ENCODE peak calls at places on chromosomes 3 and 15, in ten cellular contexts. One of them, this sample, is unnamed.
A peak's percentile ranks its signal among the peaks of the same experiment; 100 is the strongest.

GRCh38 chr3:25033407-25034029 is 394.5 kb upstream of the RARB start:
- DNase-seq in ovary: no peak
- DNase-seq in CD8-positive, alpha-beta memory T cell: no peak
- DNase-seq in transverse colon: peak; percentile 11
- DNase-seq in hepatocyte: peak; percentile 67
- DNase-seq in IMR-90: peak; percentile 6
- DNase-seq in left ventricle myocardium inferior: peak; percentile 36
- DNase-seq in GM23338: peak; percentile 93
- DNase-seq in A549: peak; percentile 74
- DNase-seq in CD8-positive, alpha-beta T cell: no peak
- DNase-seq in this sample: no peak

GRCh38 chr3:9888540-9888939 is 1.9 kb upstream of the JAGN1 start:
- DNase-seq in A549: no peak
- DNase-seq in GM23338: no peak
- DNase-seq in ovary: no peak
- DNase-seq in left ventricle myocardium inferior: no peak
- DNase-seq in CD8-positive, alpha-beta T cell: no peak
- DNase-seq in transverse colon: no peak
- DNase-seq in CD8-positive, alpha-beta memory T cell: no peak
- DNase-seq in IMR-90: no peak
- DNase-seq in hepatocyte: no peak
- DNase-seq in this sample: no peak

GRCh38 chr15:40554164-40554530 is 10.7 kb downstream of the CCDC32 start:
- DNase-seq in A549: no peak
- DNase-seq in GM23338: peak; percentile 77
- DNase-seq in transverse colon: no peak
- DNase-seq in CD8-positive, alpha-beta memory T cell: no peak
- DNase-seq in IMR-90: no peak
- DNase-seq in ovary: no peak
- DNase-seq in CD8-positive, alpha-beta T cell: no peak
- DNase-seq in hepatocyte: no peak
- DNase-seq in left ventricle myocardium inferior: no peak
- DNase-seq in this sample: no peak

GRCh38 chr3:194137314-194138097 is 1.6 kb downstream of the HES1 start:
- DNase-seq in IMR-90: peak; percentile 68
- DNase-seq in CD8-positive, alpha-beta T cell: peak; percentile 36
- DNase-seq in CD8-positive, alpha-beta memory T cell: peak; percentile 41
- DNase-seq in GM23338: peak; percentile 66
- DNase-seq in ovary: peak; percentile 67
- DNase-seq in A549: peak; percentile 65
- DNase-seq in transverse colon: peak; percentile 74
- DNase-seq in hepatocyte: peak; percentile 71
- DNase-seq in left ventricle myocardium inferior: peak; percentile 63
- DNase-seq in this sample: no peak

GRCh38 chr3:354433-354832 is 157.9 kb downstream of the CHL1 start:
- DNase-seq in ovary: peak; percentile 16
- DNase-seq in CD8-positive, alpha-beta memory T cell: no peak
- DNase-seq in left ventricle myocardium inferior: no peak
- DNase-seq in CD8-positive, alpha-beta T cell: no peak
- DNase-seq in transverse colon: peak; percentile 14
- DNase-seq in GM23338: peak; percentile 73
- DNase-seq in A549: peak; percentile 51
- DNase-seq in IMR-90: peak; percentile 64
- DNase-seq in hepatocyte: peak; percentile 63
- DNase-seq in this sample: peak; percentile 57

GRCh38 chr15:56931674-56932507 is 13.4 kb downstream of the TCF12 start:
- DNase-seq in CD8-positive, alpha-beta T cell: no peak
- DNase-seq in A549: no peak
- DNase-seq in ovary: no peak
- DNase-seq in GM23338: no peak
- DNase-seq in left ventricle myocardium inferior: no peak
- DNase-seq in CD8-positive, alpha-beta memory T cell: no peak
- DNase-seq in hepatocyte: peak; percentile 15
- DNase-seq in IMR-90: no peak
- DNase-seq in transverse colon: no peak
- DNase-seq in this sample: no peak

GRCh38 chr3:143786229-143787199 is 61.8 kb downstream of the SLC9A9 start:
- DNase-seq in A549: no peak
- DNase-seq in left ventricle myocardium inferior: peak; percentile 48
- DNase-seq in hepatocyte: no peak
- DNase-seq in CD8-positive, alpha-beta T cell: no peak
- DNase-seq in CD8-positive, alpha-beta memory T cell: no peak
- DNase-seq in transverse colon: peak; percentile 11
- DNase-seq in ovary: peak; percentile 16
- DNase-seq in GM23338: no peak
- DNase-seq in IMR-90: peak; percentile 17
- DNase-seq in this sample: no peak

GRCh38 chr3:107063351-107063750 is 313.9 kb upstream of the CCDC54 start:
- DNase-seq in CD8-positive, alpha-beta memory T cell: no peak
- DNase-seq in GM23338: peak; percentile 3
- DNase-seq in CD8-positive, alpha-beta T cell: no peak
- DNase-seq in transverse colon: no peak
- DNase-seq in hepatocyte: no peak
- DNase-seq in left ventricle myocardium inferior: no peak
- DNase-seq in IMR-90: peak; percentile 22
- DNase-seq in A549: no peak
- DNase-seq in ovary: no peak
- DNase-seq in this sample: no peak

GRCh38 chr15:64004582-64004981 is 41.7 kb downstream of the DAPK2 start:
- DNase-seq in hepatocyte: peak; percentile 85
- DNase-seq in CD8-positive, alpha-beta T cell: no peak
- DNase-seq in IMR-90: no peak
- DNase-seq in left ventricle myocardium inferior: no peak
- DNase-seq in transverse colon: peak; percentile 80
- DNase-seq in A549: peak; percentile 81
- DNase-seq in GM23338: no peak
- DNase-seq in ovary: no peak
- DNase-seq in CD8-positive, alpha-beta memory T cell: no peak
- DNase-seq in this sample: peak; percentile 90

GRCh38 chr15:100721758-100722550 is 119.6 kb downstream of the ASB7 start:
- DNase-seq in transverse colon: peak; percentile 64
- DNase-seq in CD8-positive, alpha-beta memory T cell: no peak
- DNase-seq in GM23338: no peak
- DNase-seq in A549: peak; percentile 98
- DNase-seq in ovary: peak; percentile 64
- DNase-seq in hepatocyte: peak; percentile 89
- DNase-seq in CD8-positive, alpha-beta T cell: no peak
- DNase-seq in IMR-90: peak; percentile 100
- DNase-seq in left ventricle myocardium inferior: peak; percentile 62
- DNase-seq in this sample: peak; percentile 100

GRCh38 chr15:60444289-60444912 is 34.5 kb downstream of the ICE2 start:
- DNase-seq in CD8-positive, alpha-beta memory T cell: no peak
- DNase-seq in transverse colon: no peak
- DNase-seq in left ventricle myocardium inferior: no peak
- DNase-seq in GM23338: no peak
- DNase-seq in hepatocyte: peak; percentile 34
- DNase-seq in A549: peak; percentile 50
- DNase-seq in CD8-positive, alpha-beta T cell: no peak
- DNase-seq in IMR-90: peak; percentile 51
- DNase-seq in ovary: no peak
- DNase-seq in this sample: no peak

GRCh38 chr3:107560166-107560565 is 37.4 kb downstream of the BBX start:
- DNase-seq in hepatocyte: no peak
- DNase-seq in GM23338: no peak
- DNase-seq in left ventricle myocardium inferior: no peak
- DNase-seq in A549: no peak
- DNase-seq in CD8-positive, alpha-beta T cell: no peak
- DNase-seq in transverse colon: no peak
- DNase-seq in CD8-positive, alpha-beta memory T cell: no peak
- DNase-seq in IMR-90: no peak
- DNase-seq in ovary: no peak
- DNase-seq in this sample: no peak

GRCh38 chr15:48680841-48681240 is 35.3 kb upstream of the FBN1 start:
- DNase-seq in GM23338: no peak
- DNase-seq in A549: no peak
- DNase-seq in ovary: no peak
- DNase-seq in left ventricle myocardium inferior: no peak
- DNase-seq in CD8-positive, alpha-beta memory T cell: no peak
- DNase-seq in CD8-positive, alpha-beta T cell: no peak
- DNase-seq in transverse colon: no peak
- DNase-seq in IMR-90: peak; percentile 97
- DNase-seq in hepatocyte: no peak
- DNase-seq in this sample: peak; percentile 95

GRCh38 chr3:195546130-195546560 is 3.0 kb upstream of the PPP1R2 start:
- DNase-seq in CD8-positive, alpha-beta memory T cell: no peak
- DNase-seq in IMR-90: peak; percentile 73
- DNase-seq in GM23338: no peak
- DNase-seq in left ventricle myocardium inferior: no peak
- DNase-seq in hepatocyte: no peak
- DNase-seq in A549: peak; percentile 60
- DNase-seq in transverse colon: peak; percentile 26
- DNase-seq in CD8-positive, alpha-beta T cell: peak; percentile 18
- DNase-seq in ovary: peak; percentile 59
- DNase-seq in this sample: peak; percentile 89

GRCh38 chr3:38130219-38130618 is 6.7 kb downstream of the ACAA1 start:
- DNase-seq in CD8-positive, alpha-beta memory T cell: no peak
- DNase-seq in GM23338: no peak
- DNase-seq in transverse colon: no peak
- DNase-seq in left ventricle myocardium inferior: no peak
- DNase-seq in IMR-90: no peak
- DNase-seq in CD8-positive, alpha-beta T cell: no peak
- DNase-seq in ovary: no peak
- DNase-seq in A549: no peak
- DNase-seq in hepatocyte: no peak
- DNase-seq in this sample: no peak

GRCh38 chr3:23271876-23272741 is 69.0 kb downstream of the UBE2E2 start:
- DNase-seq in left ventricle myocardium inferior: no peak
- DNase-seq in hepatocyte: no peak
- DNase-seq in CD8-positive, alpha-beta memory T cell: no peak
- DNase-seq in A549: no peak
- DNase-seq in transverse colon: no peak
- DNase-seq in CD8-positive, alpha-beta T cell: no peak
- DNase-seq in IMR-90: no peak
- DNase-seq in ovary: no peak
- DNase-seq in GM23338: no peak
- DNase-seq in this sample: no peak

GRCh38 chr15:90934949-90935751 is at the start of gene UNC45A:
- DNase-seq in ovary: peak; percentile 89
- DNase-seq in transverse colon: peak; percentile 97
- DNase-seq in IMR-90: peak; percentile 77
- DNase-seq in A549: peak; percentile 88
- DNase-seq in CD8-positive, alpha-beta memory T cell: peak; percentile 94
- DNase-seq in GM23338: peak; percentile 97
- DNase-seq in hepatocyte: peak; percentile 96
- DNase-seq in CD8-positive, alpha-beta T cell: peak; percentile 98
- DNase-seq in left ventricle myocardium inferior: peak; percentile 94
- DNase-seq in this sample: peak; percentile 84
- H3K4me1 ChIP-seq in ovary: peaks cover 18% of the 10 kb centered on the region
- H3K4me1 ChIP-seq in transverse colon: peaks cover 40% of the 10 kb centered on the region
- H3K4me1 ChIP-seq in IMR-90: peaks cover 9% of the 10 kb centered on the region
- H3K4me1 ChIP-seq in A549: peaks cover 30% of the 10 kb centered on the region
- H3K4me1 ChIP-seq in CD8-positive, alpha-beta memory T cell: peaks cover 53% of the 10 kb centered on the region
- H3K4me1 ChIP-seq in GM23338: peaks cover 23% of the 10 kb centered on the region
- H3K4me1 ChIP-seq in hepatocyte: peaks cover 11% of the 10 kb centered on the region
- H3K4me1 ChIP-seq in CD8-positive, alpha-beta T cell: peaks cover 47% of the 10 kb centered on the region
- H3K4me1 ChIP-seq in left ventricle myocardium inferior: peaks cover 63% of the 10 kb centered on the region
- H3K4me1 ChIP-seq in this sample: peaks cover 3% of the 10 kb centered on the region

DNA sequence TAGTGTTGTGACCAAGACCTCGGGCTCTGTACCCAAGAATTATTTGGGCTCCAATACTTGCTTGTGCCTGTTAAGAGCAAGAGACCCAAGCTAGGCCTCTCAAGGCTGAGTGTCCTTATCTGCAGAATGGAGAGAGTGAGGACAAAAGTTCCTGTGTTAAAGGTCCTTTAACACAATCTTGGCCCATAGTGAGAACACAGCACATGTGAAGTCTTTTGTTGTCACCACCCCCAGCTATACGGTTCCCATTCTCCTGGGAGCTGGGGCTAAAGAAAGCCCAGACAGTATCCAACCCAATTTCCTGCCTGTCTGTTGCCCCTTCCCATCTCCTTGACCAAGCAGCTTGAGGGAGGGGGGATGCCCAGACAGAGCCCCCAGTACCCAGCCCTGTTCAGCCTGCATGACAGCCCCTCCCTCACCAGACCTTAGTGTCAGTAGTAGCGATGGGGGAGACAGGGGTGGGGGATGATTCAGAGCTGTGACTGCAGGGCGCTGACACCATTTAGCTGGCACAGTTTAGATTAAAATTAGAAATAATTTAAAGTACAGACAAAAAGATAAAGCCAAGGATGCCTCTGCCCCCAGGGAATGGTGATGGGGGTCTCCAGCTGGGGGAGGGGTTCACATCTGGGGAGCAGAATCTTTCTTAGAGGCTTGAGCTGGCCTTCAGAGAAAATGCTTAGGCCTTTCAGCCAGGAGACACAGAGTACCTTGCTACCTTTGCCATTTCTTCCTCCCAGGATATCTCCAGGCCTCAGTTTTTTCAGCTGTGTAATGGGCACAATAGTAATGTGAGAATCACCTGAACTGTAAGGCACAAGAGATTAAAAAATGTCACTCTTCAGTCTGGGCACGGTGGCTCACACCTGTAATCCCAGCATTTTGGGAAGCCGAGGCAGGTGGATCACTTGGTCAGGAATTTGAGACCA is 2.7 kb downstream of the PRKCD start:
- DNase-seq in IMR-90: no peak
- DNase-seq in CD8-positive, alpha-beta T cell: no peak
- DNase-seq in left ventricle myocardium inferior: no peak
- DNase-seq in ovary: no peak
- DNase-seq in GM23338: no peak
- DNase-seq in CD8-positive, alpha-beta memory T cell: no peak
- DNase-seq in hepatocyte: no peak
- DNase-seq in transverse colon: no peak
- DNase-seq in A549: no peak
- DNase-seq in this sample: no peak
- H3K4me1 ChIP-seq in IMR-90: peaks cover 29% of the 10 kb centered on the region
- H3K4me1 ChIP-seq in CD8-positive, alpha-beta T cell: peaks cover 29% of the 10 kb centered on the region
- H3K4me1 ChIP-seq in left ventricle myocardium inferior: peaks cover 68% of the 10 kb centered on the region
- H3K4me1 ChIP-seq in ovary: peaks cover 12% of the 10 kb centered on the region
- H3K4me1 ChIP-seq in GM23338: peaks cover 29% of the 10 kb centered on the region
- H3K4me1 ChIP-seq in CD8-positive, alpha-beta memory T cell: peaks cover 25% of the 10 kb centered on the region
- H3K4me1 ChIP-seq in hepatocyte: peaks cover 34% of the 10 kb centered on the region
- H3K4me1 ChIP-seq in transverse colon: peaks cover 57% of the 10 kb centered on the region
- H3K4me1 ChIP-seq in A549: peaks cover 29% of the 10 kb centered on the region
- H3K4me1 ChIP-seq in this sample: peaks cover 4% of the 10 kb centered on the region

DNA sequence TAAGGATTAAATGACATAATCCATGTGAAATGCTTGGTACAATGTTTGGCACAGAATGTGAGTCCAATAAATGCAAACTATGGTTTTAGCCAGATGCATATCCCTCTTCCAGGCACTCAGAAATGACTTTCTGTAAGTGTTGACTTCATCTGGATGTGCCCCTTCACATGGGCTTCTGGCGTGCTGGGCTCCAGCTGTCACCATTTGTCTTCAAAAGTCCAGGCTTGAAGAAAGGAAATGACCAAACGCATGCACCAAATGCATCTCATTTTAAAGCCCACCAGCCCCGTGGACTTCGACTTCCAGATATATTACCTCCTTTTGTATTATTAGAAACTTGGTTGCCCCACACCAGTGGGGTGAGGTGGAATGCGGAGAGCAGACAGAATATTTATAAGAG is 23.7 kb downstream of the CRYGS start:
- DNase-seq in GM23338: no peak
- DNase-seq in hepatocyte: no peak
- DNase-seq in IMR-90: no peak
- DNase-seq in left ventricle myocardium inferior: no peak
- DNase-seq in CD8-positive, alpha-beta T cell: no peak
- DNase-seq in A549: no peak
- DNase-seq in CD8-positive, alpha-beta memory T cell: no peak
- DNase-seq in transverse colon: no peak
- DNase-seq in ovary: no peak
- DNase-seq in this sample: no peak
- H3K4me1 ChIP-seq in GM23338: peaks cover 5% of the 10 kb centered on the region
- H3K4me1 ChIP-seq in hepatocyte: no peaks in the 10 kb centered on the region
- H3K4me1 ChIP-seq in IMR-90: no peaks in the 10 kb centered on the region
- H3K4me1 ChIP-seq in left ventricle myocardium inferior: no peaks in the 10 kb centered on the region
- H3K4me1 ChIP-seq in CD8-positive, alpha-beta T cell: peaks cover 36% of the 10 kb centered on the region
- H3K4me1 ChIP-seq in A549: no peaks in the 10 kb centered on the region
- H3K4me1 ChIP-seq in CD8-positive, alpha-beta memory T cell: peaks cover 53% of the 10 kb centered on the region
- H3K4me1 ChIP-seq in transverse colon: no peaks in the 10 kb centered on the region
- H3K4me1 ChIP-seq in ovary: no peaks in the 10 kb centered on the region
- H3K4me1 ChIP-seq in this sample: no peaks in the 10 kb centered on the region

GRCh38 chr3:18085429-18085828 is 339.7 kb downstream of the SATB1 start:
- DNase-seq in GM23338: no peak
- DNase-seq in CD8-positive, alpha-beta T cell: no peak
- DNase-seq in ovary: no peak
- DNase-seq in IMR-90: no peak
- DNase-seq in left ventricle myocardium inferior: no peak
- DNase-seq in hepatocyte: no peak
- DNase-seq in CD8-positive, alpha-beta memory T cell: no peak
- DNase-seq in A549: no peak
- DNase-seq in transverse colon: no peak
- DNase-seq in this sample: no peak
- H3K4me1 ChIP-seq in GM23338: no peaks in the 10 kb centered on the region
- H3K4me1 ChIP-seq in CD8-positive, alpha-beta T cell: peaks cover 4% of the 10 kb centered on the region
- H3K4me1 ChIP-seq in ovary: no peaks in the 10 kb centered on the region
- H3K4me1 ChIP-seq in IMR-90: no peaks in the 10 kb centered on the region
- H3K4me1 ChIP-seq in left ventricle myocardium inferior: no peaks in the 10 kb centered on the region
- H3K4me1 ChIP-seq in hepatocyte: no peaks in the 10 kb centered on the region
- H3K4me1 ChIP-seq in CD8-positive, alpha-beta memory T cell: no peaks in the 10 kb centered on the region
- H3K4me1 ChIP-seq in A549: peaks cover 2% of the 10 kb centered on the region
- H3K4me1 ChIP-seq in transverse colon: no peaks in the 10 kb centered on the region
- H3K4me1 ChIP-seq in this sample: no peaks in the 10 kb centered on the region